ENCODE peak calls at places on chromosomes 6 and 20, in eight cellular contexts. One of them, this sample, is unnamed.

GRCh38 chr6:85866373-85866740 is 223.7 kb upstream of the SYNCRIP start:
- DNase-seq in activated CD4-positive, alpha-beta T cell treated with anti-CD3 and anti-CD28 coated beads, Interleukin-2, amount 50 U/mL, for 24 hours: no peak
- DNase-seq in lower leg skin: no peak
- DNase-seq in GOT3: no peak
- DNase-seq in NT2/D1: no peak
- DNase-seq in activated B cell treated with CpG ODN at 0.5 μM for 24 hours: no peak
- DNase-seq in activated naive CD4-positive, alpha-beta T cell treated with Interleukin-2 at 50 U/mL for 16 hours: no peak
- DNase-seq in Jurkat, Clone E6-1: no peak
- DNase-seq in this sample: no peak

GRCh38 chr6:15621203-15622044 is 41.4 kb downstream of the DTNBP1 start:
- DNase-seq in activated CD4-positive, alpha-beta T cell treated with anti-CD3 and anti-CD28 coated beads, Interleukin-2, amount 50 U/mL, for 24 hours: no peak
- DNase-seq in lower leg skin: peak
- DNase-seq in GOT3: no peak
- DNase-seq in NT2/D1: no peak
- DNase-seq in activated B cell treated with CpG ODN at 0.5 μM for 24 hours: no peak
- DNase-seq in activated naive CD4-positive, alpha-beta T cell treated with Interleukin-2 at 50 U/mL for 16 hours: no peak
- DNase-seq in Jurkat, Clone E6-1: no peak
- DNase-seq in this sample: peak

GRCh38 chr6:138087549-138087948 is 19.7 kb downstream of the PERP start:
- DNase-seq in activated CD4-positive, alpha-beta T cell treated with anti-CD3 and anti-CD28 coated beads, Interleukin-2, amount 50 U/mL, for 24 hours: no peak
- DNase-seq in lower leg skin: no peak
- DNase-seq in GOT3: no peak
- DNase-seq in NT2/D1: no peak
- DNase-seq in activated B cell treated with CpG ODN at 0.5 μM for 24 hours: no peak
- DNase-seq in activated naive CD4-positive, alpha-beta T cell treated with Interleukin-2 at 50 U/mL for 16 hours: no peak
- DNase-seq in Jurkat, Clone E6-1: no peak
- DNase-seq in this sample: no peak

GRCh38 chr6:144265390-144265789 is 19.7 kb upstream of the UTRN start:
- DNase-seq in activated CD4-positive, alpha-beta T cell treated with anti-CD3 and anti-CD28 coated beads, Interleukin-2, amount 50 U/mL, for 24 hours: no peak
- DNase-seq in lower leg skin: no peak
- DNase-seq in GOT3: no peak
- DNase-seq in NT2/D1: peak
- DNase-seq in activated B cell treated with CpG ODN at 0.5 μM for 24 hours: no peak
- DNase-seq in activated naive CD4-positive, alpha-beta T cell treated with Interleukin-2 at 50 U/mL for 16 hours: no peak
- DNase-seq in Jurkat, Clone E6-1: no peak
- DNase-seq in this sample: no peak

GRCh38 chr6:139473239-139473701 is 98.8 kb upstream of the CITED2 start:
- DNase-seq in activated CD4-positive, alpha-beta T cell treated with anti-CD3 and anti-CD28 coated beads, Interleukin-2, amount 50 U/mL, for 24 hours: no peak
- DNase-seq in lower leg skin: peak
- DNase-seq in GOT3: no peak
- DNase-seq in NT2/D1: no peak
- DNase-seq in activated B cell treated with CpG ODN at 0.5 μM for 24 hours: no peak
- DNase-seq in activated naive CD4-positive, alpha-beta T cell treated with Interleukin-2 at 50 U/mL for 16 hours: no peak
- DNase-seq in Jurkat, Clone E6-1: no peak
- DNase-seq in this sample: no peak

GRCh38 chr6:160116411-160116810 is 5.2 kb upstream of the SLC22A1 start:
- DNase-seq in activated CD4-positive, alpha-beta T cell treated with anti-CD3 and anti-CD28 coated beads, Interleukin-2, amount 50 U/mL, for 24 hours: no peak
- DNase-seq in lower leg skin: no peak
- DNase-seq in GOT3: no peak
- DNase-seq in NT2/D1: no peak
- DNase-seq in activated B cell treated with CpG ODN at 0.5 μM for 24 hours: no peak
- DNase-seq in activated naive CD4-positive, alpha-beta T cell treated with Interleukin-2 at 50 U/mL for 16 hours: no peak
- DNase-seq in Jurkat, Clone E6-1: no peak
- DNase-seq in this sample: no peak

GRCh38 chr6:3867616-3868502 is 18.7 kb downstream of the FAM50B start:
- DNase-seq in activated CD4-positive, alpha-beta T cell treated with anti-CD3 and anti-CD28 coated beads, Interleukin-2, amount 50 U/mL, for 24 hours: no peak
- DNase-seq in lower leg skin: no peak
- DNase-seq in GOT3: no peak
- DNase-seq in NT2/D1: no peak
- DNase-seq in activated B cell treated with CpG ODN at 0.5 μM for 24 hours: no peak
- DNase-seq in activated naive CD4-positive, alpha-beta T cell treated with Interleukin-2 at 50 U/mL for 16 hours: no peak
- DNase-seq in Jurkat, Clone E6-1: no peak
- DNase-seq in this sample: no peak

GRCh38 chr6:35016417-35017221 is 124.5 kb downstream of the TCP11 start:
- DNase-seq in activated CD4-positive, alpha-beta T cell treated with anti-CD3 and anti-CD28 coated beads, Interleukin-2, amount 50 U/mL, for 24 hours: no peak
- DNase-seq in lower leg skin: no peak
- DNase-seq in GOT3: no peak
- DNase-seq in NT2/D1: no peak
- DNase-seq in activated B cell treated with CpG ODN at 0.5 μM for 24 hours: no peak
- DNase-seq in activated naive CD4-positive, alpha-beta T cell treated with Interleukin-2 at 50 U/mL for 16 hours: no peak
- DNase-seq in Jurkat, Clone E6-1: no peak
- DNase-seq in this sample: no peak

GRCh38 chr6:21603516-21603952 is 10.0 kb downstream of the SOX4 start:
- DNase-seq in activated CD4-positive, alpha-beta T cell treated with anti-CD3 and anti-CD28 coated beads, Interleukin-2, amount 50 U/mL, for 24 hours: no peak
- DNase-seq in lower leg skin: no peak
- DNase-seq in GOT3: no peak
- DNase-seq in NT2/D1: no peak
- DNase-seq in activated B cell treated with CpG ODN at 0.5 μM for 24 hours: no peak
- DNase-seq in activated naive CD4-positive, alpha-beta T cell treated with Interleukin-2 at 50 U/mL for 16 hours: no peak
- DNase-seq in Jurkat, Clone E6-1: no peak
- DNase-seq in this sample: no peak

GRCh38 chr20:50513169-50514034 is 3.2 kb downstream of the PTPN1 start:
- DNase-seq in activated CD4-positive, alpha-beta T cell treated with anti-CD3 and anti-CD28 coated beads, Interleukin-2, amount 50 U/mL, for 24 hours: no peak
- DNase-seq in lower leg skin: no peak
- DNase-seq in GOT3: no peak
- DNase-seq in NT2/D1: no peak
- DNase-seq in activated B cell treated with CpG ODN at 0.5 μM for 24 hours: no peak
- DNase-seq in activated naive CD4-positive, alpha-beta T cell treated with Interleukin-2 at 50 U/mL for 16 hours: no peak
- DNase-seq in Jurkat, Clone E6-1: no peak
- DNase-seq in this sample: no peak

GRCh38 chr20:57061058-57061900 is 205.2 kb downstream of the BMP7 start:
- DNase-seq in activated CD4-positive, alpha-beta T cell treated with anti-CD3 and anti-CD28 coated beads, Interleukin-2, amount 50 U/mL, for 24 hours: no peak
- DNase-seq in lower leg skin: no peak
- DNase-seq in GOT3: no peak
- DNase-seq in NT2/D1: peak
- DNase-seq in activated B cell treated with CpG ODN at 0.5 μM for 24 hours: no peak
- DNase-seq in activated naive CD4-positive, alpha-beta T cell treated with Interleukin-2 at 50 U/mL for 16 hours: no peak
- DNase-seq in Jurkat, Clone E6-1: no peak
- DNase-seq in this sample: no peak

GRCh38 chr6:170434114-170434820 is 118.8 kb downstream of the PSMB1 start:
- DNase-seq in activated CD4-positive, alpha-beta T cell treated with anti-CD3 and anti-CD28 coated beads, Interleukin-2, amount 50 U/mL, for 24 hours: no peak
- DNase-seq in lower leg skin: no peak
- DNase-seq in GOT3: no peak
- DNase-seq in NT2/D1: no peak
- DNase-seq in activated B cell treated with CpG ODN at 0.5 μM for 24 hours: no peak
- DNase-seq in activated naive CD4-positive, alpha-beta T cell treated with Interleukin-2 at 50 U/mL for 16 hours: no peak
- DNase-seq in Jurkat, Clone E6-1: no peak
- DNase-seq in this sample: no peak

GRCh38 chr6:39221746-39222641 is 7.3 kb downstream of the KCNK5 start:
- DNase-seq in activated CD4-positive, alpha-beta T cell treated with anti-CD3 and anti-CD28 coated beads, Interleukin-2, amount 50 U/mL, for 24 hours: no peak
- DNase-seq in lower leg skin: no peak
- DNase-seq in GOT3: no peak
- DNase-seq in NT2/D1: no peak
- DNase-seq in activated B cell treated with CpG ODN at 0.5 μM for 24 hours: no peak
- DNase-seq in activated naive CD4-positive, alpha-beta T cell treated with Interleukin-2 at 50 U/mL for 16 hours: no peak
- DNase-seq in Jurkat, Clone E6-1: no peak
- DNase-seq in this sample: no peak